ENCODE peak calls at places on chromosomes 2 and 18, in six cellular contexts. S is GM12878, O is HepG2, R is H1, W is HCT116, X is K562. L is an unnamed sample.

GRCh38 chr2:44360749-44361329 is 455 bp downstream of the PREPL start:
- DNase-seq in S (no peak), O (peak; percentile 20), R (no peak), W (no peak), X (no peak), L (no peak)

GRCh38 chr2:113962692-113963480 is 73.0 kb downstream of the ACTR3 start:
- DNase-seq in S (no peak), O (no peak), R (no peak), W (no peak), X (no peak), L (no peak)

GRCh38 chr18:393558-393957 is 106.9 kb downstream of the COLEC12 start:
- DNase-seq in S (no peak), O (no peak), R (no peak), W (no peak), X (no peak), L (no peak)

GRCh38 chr2:98486374-98486981 is 41.8 kb downstream of the INPP4A start:
- DNase-seq in S (no peak), O (no peak), R (no peak), W (no peak), X (no peak), L (no peak)

GRCh38 chr2:31354837-31355236 is 59.7 kb downstream of the XDH start:
- DNase-seq in S (no peak), O (no peak), R (no peak), W (peak; percentile 21), X (no peak), L (no peak)

GRCh38 chr2:230798769-230799399 is 65.9 kb upstream of the ITM2C start:
- DNase-seq in S (no peak), O (peak; percentile 63), R (no peak), W (no peak), X (peak; percentile 22), L (peak; percentile 23)

GRCh38 chr2:237498341-237498740 is 11.3 kb downstream of the MLPH start:
- DNase-seq in S (no peak), O (no peak), R (no peak), W (no peak), X (no peak), L (no peak)

GRCh38 chr2:86028763-86029381 is 76.8 kb downstream of the POLR1A start:
- DNase-seq in S (no peak), O (no peak), R (no peak), W (no peak), X (no peak), L (no peak)

GRCh38 chr18:67425724-67426123 is 90.8 kb downstream of the DSEL start:
- DNase-seq in S (no peak), O (no peak), R (no peak), W (no peak), X (no peak), L (no peak)

GRCh38 chr2:62309465-62310091 is 113.7 kb downstream of the B3GNT2 start:
- DNase-seq in S (peak; percentile 99), O (no peak), R (no peak), W (no peak), X (no peak), L (no peak)

GRCh38 chr2:182952741-182953450 is 85.4 kb downstream of the NCKAP1 start:
- DNase-seq in S (no peak), O (no peak), R (no peak), W (no peak), X (no peak), L (no peak)

GRCh38 chr18:9643549-9643948 is 29.2 kb upstream of the PPP4R1 start:
- DNase-seq in S (no peak), O (peak; percentile 75), R (no peak), W (peak; percentile 85), X (no peak), L (peak; percentile 78)

GRCh38 chr2:217069263-217070042 is 209.6 kb upstream of the TNP1 start:
- DNase-seq in S (no peak), O (no peak), R (no peak), W (no peak), X (no peak), L (no peak)

GRCh38 chr2:228841475-228841874 is 429.6 kb downstream of the PID1 start:
- DNase-seq in S (no peak), O (no peak), R (no peak), W (no peak), X (no peak), L (no peak)

GRCh38 chr18:56309104-56309503 is 329.3 kb downstream of the TXNL1 start:
- DNase-seq in S (no peak), O (no peak), R (no peak), W (no peak), X (no peak), L (no peak)

GRCh38 chr18:3623769-3624545 is 174.0 kb downstream of the TGIF1 start:
- DNase-seq in S (no peak), O (peak; percentile 98), R (peak; percentile 65), W (peak; percentile 96), X (peak; percentile 83), L (no peak)

GRCh38 chr2:238100049-238100820 is at the start of gene ESPNL:
- DNase-seq in S (no peak), O (no peak), R (peak; percentile 51), W (no peak), X (peak; percentile 34), L (no peak)

GRCh38 chr2:71989671-71990070 is 158.0 kb downstream of the CYP26B1 start:
- DNase-seq in S (no peak), O (no peak), R (no peak), W (no peak), X (no peak), L (no peak)

GRCh38 chr2:235641956-235642355 is 148.1 kb downstream of the AGAP1 start:
- DNase-seq in S (no peak), O (no peak), R (no peak), W (no peak), X (no peak), L (no peak)

GRCh38 chr2:25127631-25128030 is 40.7 kb downstream of the POMC start:
- DNase-seq in S (no peak), O (no peak), R (no peak), W (no peak), X (no peak), L (no peak)

GRCh38 chr2:20577495-20578235 is 73.2 kb downstream of the HS1BP3 start:
- DNase-seq in S (no peak), O (no peak), R (no peak), W (no peak), X (no peak), L (no peak)

GRCh38 chr18:31942301-31942998 is 478 bp downstream of the TRAPPC8 start:
- DNase-seq in S (no peak), O (no peak), R (no peak), W (no peak), X (peak; percentile 45), L (no peak)

GRCh38 chr2:9752441-9753275 is 90.6 kb upstream of the TAF1B start:
- DNase-seq in S (no peak), O (peak; percentile 23), R (no peak), W (peak; percentile 81), X (peak; percentile 64), L (no peak)

GRCh38 chr18:55420977-55421611 is 166.9 kb downstream of the TCF4 start:
- DNase-seq in S (no peak), O (no peak), R (no peak), W (no peak), X (no peak), L (no peak)

GRCh38 chr18:78929502-78929901 is 50.1 kb upstream of the SALL3 start:
- DNase-seq in S (no peak), O (no peak), R (no peak), W (no peak), X (no peak), L (no peak)
- H3K4me1 ChIP-seq in S (no peaks in the 10 kb centered on the region), O (no peaks in the 10 kb centered on the region), R (no peaks in the 10 kb centered on the region), W (no peaks in the 10 kb centered on the region), X (no peaks in the 10 kb centered on the region), L (peaks cover 2% of the 10 kb centered on the region)

DNA sequence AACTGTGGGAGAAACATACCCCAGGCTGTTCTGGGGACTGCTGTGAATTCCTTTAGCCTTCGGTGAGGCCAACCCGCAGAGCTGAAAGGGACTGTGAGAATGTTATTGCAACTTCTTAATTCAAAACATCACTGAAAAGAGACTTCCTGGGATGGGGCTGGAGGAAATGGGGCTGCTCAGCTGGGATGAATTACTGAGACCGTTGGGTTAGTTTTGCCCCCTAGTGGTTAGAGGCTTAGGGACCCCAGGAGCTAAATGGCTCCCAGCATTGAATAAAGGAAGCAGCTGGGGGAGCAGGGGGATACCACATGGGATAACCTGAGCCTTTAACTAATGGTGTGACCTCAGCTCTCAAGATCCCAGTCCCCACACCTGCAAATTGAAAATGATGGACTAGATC is 941.1 kb upstream of the FANCL start:
- DNase-seq in S (no peak), O (peak; percentile 22), R (peak; percentile 57), W (no peak), X (peak; percentile 25), L (peak; percentile 51)
- TF ChIP-seq ZNF274 in S (no peak), O (no peak), R (no peak), W (no peak), X (no peak), L (no peak)

GRCh38 chr2:81598437-81598836 is 1293.9 kb upstream of the LRRTM1 start:
- DNase-seq in S (no peak), O (no peak), R (no peak), W (peak; percentile 33), X (no peak), L (no peak)
- H3K4me3 ChIP-seq in S (no peak overlapping the region), O (no peak overlapping the region), R (no peak overlapping the region), W (no peak overlapping the region), X (no peak overlapping the region), L (no peak overlapping the region)

GRCh38 chr18:58253318-58253717 is 209.3 kb downstream of the NEDD4L start:
- DNase-seq in S (no peak), O (no peak), R (no peak), W (no peak), X (no peak), L (no peak)

GRCh38 chr18:58249677-58250076 is 205.7 kb downstream of the NEDD4L start:
- DNase-seq in S (no peak), O (no peak), R (no peak), W (no peak), X (no peak), L (no peak)

GRCh38 chr18:58251416-58251815 is 207.4 kb downstream of the NEDD4L start:
- DNase-seq in S (no peak), O (no peak), R (no peak), W (no peak), X (no peak), L (no peak)

GRCh38 chr18:58253871-58254270 is 209.8 kb downstream of the NEDD4L start:
- DNase-seq in S (no peak), O (no peak), R (no peak), W (no peak), X (no peak), L (no peak)

GRCh38 chr18:58252166-58252565 is 208.1 kb downstream of the NEDD4L start:
- DNase-seq in S (no peak), O (no peak), R (no peak), W (no peak), X (no peak), L (no peak)
- H3K4me1 ChIP-seq in S (no peaks in the 10 kb centered on the region), O (no peaks in the 10 kb centered on the region), R (peaks cover 4% of the 10 kb centered on the region), W (no peaks in the 10 kb centered on the region), X (no peaks in the 10 kb centered on the region), L (peaks cover 11% of the 10 kb centered on the region)

GRCh38 chr2:203682688-203683130 is 23.7 kb upstream of the CD28 start:
- DNase-seq in S (no peak), O (no peak), R (no peak), W (no peak), X (no peak), L (no peak)
- TF ChIP-seq ZNF274 in S (no peak), O (no peak), R (no peak), W (no peak), X (no peak), L (no peak)

DNA sequence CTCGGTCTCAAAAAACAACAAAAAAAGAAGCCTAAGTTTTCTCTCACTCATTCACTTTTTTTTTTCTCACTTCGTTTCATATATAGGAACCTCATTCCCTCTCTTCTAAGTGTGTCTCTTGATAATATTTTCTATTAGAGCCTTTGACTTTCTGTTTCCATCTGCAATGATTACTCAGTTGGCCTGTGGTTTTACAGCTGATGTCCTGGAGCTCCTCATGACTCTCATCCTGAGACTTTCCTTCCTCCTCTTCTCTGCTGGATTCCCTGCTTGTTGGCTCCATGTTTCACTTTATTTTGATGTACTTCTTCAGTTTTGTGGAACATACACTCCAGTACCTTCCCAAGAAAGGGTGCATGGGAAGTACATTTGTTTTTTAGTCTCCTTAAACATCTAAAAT is 154.2 kb upstream of the GATA6 start:
- DNase-seq in S (no peak), O (no peak), R (no peak), W (no peak), X (no peak), L (no peak)
- H3K4me3 ChIP-seq in S (no peak overlapping the region), O (no peak overlapping the region), R (no peak overlapping the region), W (no peak overlapping the region), X (no peak overlapping the region), L (no peak overlapping the region)